ENCODE peak calls at places on chromosomes 5 and 9, in eight cellular contexts. T is breast epithelium, L is brain microvascular endothelial cell, P is IMR-90, O is tibial artery, X is fibroblast of pulmonary artery, G is A549, W is neural progenitor cell. H is an unnamed sample.

GRCh38 chr5:172841-173251 is 18.4 kb upstream of the LRRC14B start:
- DNase-seq in X (no peak), W (no peak), G (no peak), T (peak; percentile 48), L (no peak), O (peak; percentile 17), P (no peak), H (no peak)

GRCh38 chr5:55492449-55492848 is 42.3 kb downstream of the PLPP1 start:
- DNase-seq in X (no peak), O (no peak), P (no peak), W (no peak), L (no peak), G (no peak), T (no peak), H (no peak)

GRCh38 chr5:6708814-6709213 is 4.4 kb upstream of the TENT4A start:
- DNase-seq in W (no peak), T (no peak), X (no peak), G (no peak), L (no peak), O (no peak), P (no peak), H (no peak)

GRCh38 chr5:150320048-150320555 is 17.4 kb upstream of the ARSI start:
- DNase-seq in G (peak; percentile 50), W (peak; percentile 53), O (peak; percentile 89), P (peak; percentile 78), T (no peak), L (peak; percentile 69), X (peak; percentile 73), H (no peak)

GRCh38 chr5:14225173-14225834 is 82.2 kb downstream of the TRIO start:
- DNase-seq in X (no peak), L (no peak), P (no peak), T (no peak), W (no peak), O (no peak), G (no peak), H (no peak)

GRCh38 chr5:121819661-121820261 is 31.9 kb upstream of the FTMT start:
- DNase-seq in T (no peak), P (no peak), O (no peak), W (no peak), X (no peak), L (no peak), G (no peak), H (no peak)

GRCh38 chr5:159515909-159516415 is 185.7 kb upstream of the IL12B start:
- DNase-seq in P (peak; percentile 42), W (peak; percentile 76), L (peak; percentile 28), X (peak; percentile 66), G (peak; percentile 37), T (peak; percentile 64), O (peak; percentile 45), H (peak; percentile 72)

GRCh38 chr9:136995772-136996308 is 528 bp downstream of the CLIC3 start:
- DNase-seq in P (peak; percentile 6), L (no peak), T (no peak), G (no peak), W (no peak), O (no peak), X (no peak), H (no peak)

GRCh38 chr5:82522912-82523311 is 244.8 kb upstream of the RPS23 start:
- DNase-seq in P (no peak), W (no peak), T (no peak), O (no peak), X (no peak), G (no peak), L (no peak), H (no peak)

GRCh38 chr5:92991681-92992472 is 589.1 kb downstream of the NR2F1-AS1 start:
- DNase-seq in L (peak; percentile 32), W (peak; percentile 37), P (peak; percentile 26), T (no peak), G (no peak), X (peak; percentile 35), O (no peak), H (no peak)

GRCh38 chr9:18906656-18907395 is 126.2 kb downstream of the SAXO1 start:
- DNase-seq in T (no peak), W (no peak), P (peak; percentile 69), O (no peak), G (no peak), X (peak; percentile 50), L (peak; percentile 63), H (no peak)

GRCh38 chr9:121242219-121242954 is 25.6 kb upstream of the GSN start:
- DNase-seq in L (peak; percentile 47), G (no peak), O (no peak), W (no peak), T (no peak), P (peak; percentile 73), X (peak; percentile 39), H (no peak)

GRCh38 chr9:85344901-85345300 is 396.9 kb downstream of the AGTPBP1 start:
- DNase-seq in X (no peak), L (no peak), P (no peak), T (no peak), O (no peak), W (no peak), G (no peak), H (no peak)

GRCh38 chr5:171721469-171721868 is 64.1 kb upstream of the SMIM23 start:
- DNase-seq in P (no peak), L (no peak), T (no peak), X (no peak), W (no peak), O (no peak), G (no peak), H (no peak)

GRCh38 chr5:171720086-171720485 is 65.5 kb upstream of the SMIM23 start:
- DNase-seq in W (no peak), G (no peak), L (no peak), P (no peak), O (no peak), X (no peak), T (no peak), H (no peak)

GRCh38 chr5:171724771-171725609 is 60.6 kb upstream of the SMIM23 start:
- DNase-seq in P (no peak), X (no peak), L (no peak), O (no peak), T (no peak), W (peak; percentile 24), G (no peak), H (no peak)
- TF ChIP-seq CTCF in P (no peak), X (no peak), L (no peak), O (no peak), T (no peak), W (no peak), G (no peak), H (no peak)

DNA sequence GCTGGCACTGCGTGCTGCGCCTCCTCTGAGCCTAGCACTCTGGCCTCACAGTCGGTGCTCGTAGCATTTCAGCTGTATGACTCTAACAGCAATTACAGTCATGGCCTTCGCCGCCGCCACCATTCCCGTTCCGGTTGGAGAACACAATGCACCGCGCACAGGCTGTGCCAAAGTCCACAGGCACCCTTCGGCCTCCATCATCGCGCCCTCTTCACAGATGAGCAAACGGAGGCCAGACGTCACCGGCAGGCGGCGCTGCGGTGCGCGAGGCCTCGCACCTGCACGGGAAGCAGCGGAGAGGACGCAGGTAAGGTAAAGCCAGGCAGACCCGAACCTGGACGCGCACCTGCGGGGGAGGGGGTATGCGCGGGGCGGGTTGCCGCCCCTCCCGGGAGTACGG is 128.9 kb downstream of the BARX1 start:
- DNase-seq in L (no peak), X (no peak), G (no peak), W (no peak), P (no peak), T (no peak), O (no peak), H (no peak)
- TF ChIP-seq CTCF in L (peak; percentile 39), X (peak; percentile 27), G (peak; percentile 59), W (peak; percentile 63), P (no peak), T (no peak), O (no peak), H (peak; percentile 25)

DNA sequence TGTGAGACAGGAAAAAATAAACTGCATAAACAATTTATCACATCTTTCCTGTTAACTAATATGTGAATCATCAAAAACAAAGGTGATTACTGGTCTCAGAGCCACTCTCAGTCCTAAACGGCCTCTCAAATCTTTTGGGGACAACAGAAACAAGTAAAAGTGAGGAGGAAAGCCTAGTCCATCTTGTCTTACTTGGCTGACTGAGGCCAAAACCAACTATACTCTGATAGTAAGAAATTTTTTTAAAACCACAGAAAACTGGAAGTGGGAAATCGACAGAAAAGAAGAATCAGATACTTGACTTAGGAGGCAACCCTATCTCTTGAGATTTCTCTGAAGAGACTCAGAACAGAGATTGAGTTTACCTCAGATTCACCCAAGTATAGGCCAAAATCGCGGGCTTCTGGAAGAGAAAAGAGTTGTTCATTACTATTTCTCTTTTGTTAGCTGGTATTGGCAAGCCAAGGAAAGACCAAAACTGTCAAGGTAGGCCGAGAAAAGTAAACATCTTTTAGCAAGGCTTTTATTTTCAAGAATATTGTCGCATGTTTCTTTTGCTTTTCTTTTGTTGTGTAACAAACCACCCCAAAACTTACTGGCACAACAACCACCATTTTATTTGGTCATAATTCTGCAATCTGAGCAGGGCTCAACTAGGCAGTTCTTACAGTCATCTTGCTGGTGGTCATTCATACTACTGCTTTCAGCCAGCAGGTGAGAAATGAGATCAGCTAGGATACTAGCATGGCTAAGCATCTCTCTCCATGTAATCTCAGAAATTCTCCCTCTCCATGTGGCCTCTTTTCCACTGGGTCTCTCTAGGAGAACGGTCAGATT is 46.1 kb downstream of the RFX3 start:
- DNase-seq in X (no peak), O (no peak), T (no peak), W (no peak), L (no peak), G (no peak), P (no peak), H (no peak)
- TF ChIP-seq CTCF in X (no peak), O (no peak), T (no peak), W (peak; percentile 21), L (no peak), G (no peak), P (no peak), H (no peak)

DNA sequence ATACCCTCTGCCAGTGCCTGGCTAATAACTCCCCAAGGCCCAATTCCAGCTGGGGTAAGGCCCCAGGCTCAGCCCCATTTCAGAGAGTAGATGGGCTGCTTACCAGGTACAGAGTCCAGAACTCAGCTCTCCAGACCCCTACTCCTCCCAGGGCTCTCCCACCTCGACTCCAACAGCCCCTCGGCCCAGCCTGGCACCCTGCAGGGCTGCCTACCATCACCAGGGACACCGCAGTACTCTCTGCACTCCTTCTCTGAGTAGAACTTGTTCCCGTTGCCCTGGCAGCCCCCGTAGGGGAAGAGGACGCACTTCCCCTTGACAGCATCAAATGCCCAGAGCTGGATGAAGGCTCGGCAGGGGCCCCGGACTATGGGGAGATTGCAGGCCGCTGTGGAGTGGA is 17.4 kb downstream of the AMBP start:
- DNase-seq in O (no peak), T (no peak), P (no peak), X (no peak), L (no peak), G (no peak), W (no peak), H (no peak)
- TF ChIP-seq CTCF in O (no peak), T (no peak), P (no peak), X (no peak), L (no peak), G (no peak), W (no peak), H (no peak)

GRCh38 chr5:139091439-139092156 is 106.6 kb downstream of the SIL1 start:
- DNase-seq in O (no peak), T (no peak), L (no peak), G (no peak), W (peak; percentile 18), X (peak; percentile 44), P (no peak), H (no peak)
- TF ChIP-seq CTCF in O (peak; percentile 54), T (no peak), L (peak; percentile 26), G (no peak), W (peak; percentile 12), X (peak; percentile 28), P (no peak), H (no peak)

GRCh38 chr9:93324191-93324834 is 127.2 kb upstream of the FAM120A start:
- DNase-seq in G (no peak), O (no peak), P (no peak), W (no peak), T (no peak), L (no peak), X (no peak), H (no peak)
- TF ChIP-seq CTCF in G (no peak), O (no peak), P (no peak), W (no peak), T (no peak), L (no peak), X (no peak), H (no peak)